ENCODE peak calls at places on chromosomes 16 and 17, in five cellular contexts. One of them, this sample, is unnamed.

GRCh38 chr16:12235110-12235509 is 258.6 kb downstream of the SNX29 start:
- DNase-seq in choroid plexus epithelial cell: no peak
- DNase-seq in HFFc6: no peak
- DNase-seq in GM12864: no peak
- DNase-seq in AG10803: no peak
- DNase-seq in this sample: peak

GRCh38 chr17:62740066-62740465 is 68.0 kb downstream of the MARCHF10 start:
- DNase-seq in AG10803: peak
- DNase-seq in HFFc6: peak
- DNase-seq in choroid plexus epithelial cell: peak
- DNase-seq in GM12864: no peak
- DNase-seq in this sample: no peak

GRCh38 chr16:4272114-4272954 is 489 bp downstream of the TFAP4 start:
- DNase-seq in AG10803: peak
- DNase-seq in HFFc6: no peak
- DNase-seq in GM12864: no peak
- DNase-seq in choroid plexus epithelial cell: peak
- DNase-seq in this sample: peak

GRCh38 chr16:24834459-24835335 is 11.1 kb upstream of the SLC5A11 start:
- DNase-seq in AG10803: peak
- DNase-seq in GM12864: no peak
- DNase-seq in choroid plexus epithelial cell: peak
- DNase-seq in HFFc6: peak
- DNase-seq in this sample: no peak

GRCh38 chr17:83200231-83200699 is 120.9 kb downstream of the METRNL start:
- DNase-seq in GM12864: no peak
- DNase-seq in HFFc6: no peak
- DNase-seq in AG10803: peak
- DNase-seq in choroid plexus epithelial cell: no peak
- DNase-seq in this sample: peak

GRCh38 chr17:15431201-15431600 is 36.2 kb downstream of the CDRT4 start:
- DNase-seq in AG10803: peak
- DNase-seq in choroid plexus epithelial cell: no peak
- DNase-seq in GM12864: no peak
- DNase-seq in HFFc6: peak
- DNase-seq in this sample: no peak

GRCh38 chr17:17539591-17539990 is 43.4 kb upstream of the RASD1 start:
- DNase-seq in GM12864: no peak
- DNase-seq in HFFc6: no peak
- DNase-seq in AG10803: no peak
- DNase-seq in choroid plexus epithelial cell: no peak
- DNase-seq in this sample: no peak

GRCh38 chr16:16101585-16101984 is 121.7 kb downstream of the ABCC6 start:
- DNase-seq in AG10803: no peak
- DNase-seq in choroid plexus epithelial cell: no peak
- DNase-seq in HFFc6: no peak
- DNase-seq in GM12864: no peak
- DNase-seq in this sample: no peak

GRCh38 chr17:1625053-1625452 is 3.6 kb downstream of the SLC43A2 start:
- DNase-seq in GM12864: no peak
- DNase-seq in HFFc6: no peak
- DNase-seq in choroid plexus epithelial cell: no peak
- DNase-seq in AG10803: no peak
- DNase-seq in this sample: no peak

GRCh38 chr16:19994771-19995170 is 78.9 kb downstream of the GPR139 start:
- DNase-seq in GM12864: no peak
- DNase-seq in choroid plexus epithelial cell: no peak
- DNase-seq in HFFc6: no peak
- DNase-seq in AG10803: no peak
- DNase-seq in this sample: no peak

GRCh38 chr17:13346592-13346991 is 255.1 kb downstream of the HS3ST3A1 start:
- DNase-seq in GM12864: no peak
- DNase-seq in AG10803: no peak
- DNase-seq in choroid plexus epithelial cell: no peak
- DNase-seq in HFFc6: peak
- DNase-seq in this sample: no peak

GRCh38 chr17:28727727-28728363 is 743 bp upstream of the NEK8 start:
- DNase-seq in choroid plexus epithelial cell: peak
- DNase-seq in AG10803: no peak
- DNase-seq in HFFc6: peak
- DNase-seq in GM12864: peak
- DNase-seq in this sample: peak

GRCh38 chr17:78812849-78813248 is 27.8 kb downstream of the USP36 start:
- DNase-seq in HFFc6: no peak
- DNase-seq in choroid plexus epithelial cell: no peak
- DNase-seq in AG10803: peak
- DNase-seq in GM12864: no peak
- DNase-seq in this sample: no peak

GRCh38 chr17:79057727-79058400 is 16.8 kb upstream of the ENGASE start:
- DNase-seq in AG10803: no peak
- DNase-seq in GM12864: no peak
- DNase-seq in HFFc6: no peak
- DNase-seq in choroid plexus epithelial cell: no peak
- DNase-seq in this sample: no peak

GRCh38 chr17:68908045-68908444 is 47.1 kb downstream of the ABCA8 start:
- DNase-seq in AG10803: no peak
- DNase-seq in choroid plexus epithelial cell: no peak
- DNase-seq in GM12864: no peak
- DNase-seq in HFFc6: no peak
- DNase-seq in this sample: no peak

GRCh38 chr17:81039854-81040758 is 5.2 kb downstream of the BAIAP2 start:
- DNase-seq in HFFc6: peak
- DNase-seq in choroid plexus epithelial cell: peak
- DNase-seq in GM12864: no peak
- DNase-seq in AG10803: peak
- DNase-seq in this sample: no peak

GRCh38 chr17:45410144-45411091 is 22.3 kb downstream of the ARHGAP27 start:
- DNase-seq in HFFc6: no peak
- DNase-seq in choroid plexus epithelial cell: no peak
- DNase-seq in GM12864: no peak
- DNase-seq in AG10803: no peak
- DNase-seq in this sample: no peak

GRCh38 chr16:66984902-66985311 is 3.5 kb upstream of the CES4A start:
- DNase-seq in GM12864: no peak
- DNase-seq in HFFc6: no peak
- DNase-seq in choroid plexus epithelial cell: no peak
- DNase-seq in AG10803: no peak
- DNase-seq in this sample: no peak

GRCh38 chr17:37358830-37359681 is 16.7 kb upstream of the C17orf78 start:
- DNase-seq in AG10803: peak
- DNase-seq in GM12864: peak
- DNase-seq in HFFc6: peak
- DNase-seq in choroid plexus epithelial cell: peak
- DNase-seq in this sample: peak

GRCh38 chr16:24775455-24775854 is 46.0 kb downstream of the TNRC6A start:
- DNase-seq in choroid plexus epithelial cell: peak
- DNase-seq in GM12864: no peak
- DNase-seq in AG10803: peak
- DNase-seq in HFFc6: no peak
- DNase-seq in this sample: no peak

GRCh38 chr17:45104497-45104896 is 27.8 kb downstream of the PLCD3 start:
- DNase-seq in AG10803: no peak
- DNase-seq in GM12864: no peak
- DNase-seq in choroid plexus epithelial cell: no peak
- DNase-seq in HFFc6: no peak
- DNase-seq in this sample: no peak

GRCh38 chr16:84055366-84055765 is 12.8 kb upstream of the SLC38A8 start:
- DNase-seq in GM12864: no peak
- DNase-seq in choroid plexus epithelial cell: no peak
- DNase-seq in AG10803: no peak
- DNase-seq in HFFc6: no peak
- DNase-seq in this sample: no peak

GRCh38 chr17:29155235-29155965 is 24.8 kb downstream of the MYO18A start:
- DNase-seq in HFFc6: peak
- DNase-seq in GM12864: no peak
- DNase-seq in choroid plexus epithelial cell: peak
- DNase-seq in AG10803: peak
- DNase-seq in this sample: no peak

GRCh38 chr16:12898556-12898955 is 2.8 kb upstream of the SHISA9 start:
- DNase-seq in choroid plexus epithelial cell: no peak
- DNase-seq in GM12864: no peak
- DNase-seq in HFFc6: no peak
- DNase-seq in AG10803: no peak
- DNase-seq in this sample: no peak

GRCh38 chr17:77489239-77489897 is 348.6 kb downstream of the SEC14L1 start:
- DNase-seq in choroid plexus epithelial cell: no peak
- DNase-seq in HFFc6: no peak
- DNase-seq in AG10803: no peak
- DNase-seq in GM12864: no peak
- DNase-seq in this sample: peak

GRCh38 chr16:68764866-68765265 is 27.8 kb downstream of the CDH1 start:
- DNase-seq in HFFc6: no peak
- DNase-seq in choroid plexus epithelial cell: peak
- DNase-seq in AG10803: no peak
- DNase-seq in GM12864: no peak
- DNase-seq in this sample: no peak

GRCh38 chr16:28265822-28266221 is 26.5 kb upstream of the SBK1 start:
- DNase-seq in HFFc6: no peak
- DNase-seq in AG10803: no peak
- DNase-seq in GM12864: no peak
- DNase-seq in choroid plexus epithelial cell: no peak
- DNase-seq in this sample: no peak

GRCh38 chr17:62761884-62762283 is 46.2 kb downstream of the MARCHF10 start:
- DNase-seq in GM12864: no peak
- DNase-seq in AG10803: no peak
- DNase-seq in choroid plexus epithelial cell: no peak
- DNase-seq in HFFc6: no peak
- DNase-seq in this sample: peak

GRCh38 chr17:7636192-7636591 is 6.3 kb downstream of the SHBG start:
- DNase-seq in HFFc6: no peak
- DNase-seq in GM12864: no peak
- DNase-seq in AG10803: no peak
- DNase-seq in choroid plexus epithelial cell: no peak
- DNase-seq in this sample: no peak

GRCh38 chr17:67555855-67556254 is 161.9 kb upstream of the NOL11 start:
- DNase-seq in AG10803: no peak
- DNase-seq in choroid plexus epithelial cell: no peak
- DNase-seq in HFFc6: no peak
- DNase-seq in GM12864: no peak
- DNase-seq in this sample: no peak

GRCh38 chr17:47087093-47087492 is 102.0 kb downstream of the CDC27 start:
- DNase-seq in AG10803: no peak
- DNase-seq in choroid plexus epithelial cell: no peak
- DNase-seq in HFFc6: no peak
- DNase-seq in GM12864: no peak
- DNase-seq in this sample: no peak

GRCh38 chr17:38868095-38868967 is 1.5 kb upstream of the LASP1 start:
- DNase-seq in HFFc6: peak
- DNase-seq in GM12864: no peak
- DNase-seq in AG10803: peak
- DNase-seq in choroid plexus epithelial cell: peak
- DNase-seq in this sample: no peak

GRCh38 chr16:51636913-51637743 is 486.1 kb upstream of the SALL1 start:
- DNase-seq in GM12864: no peak
- DNase-seq in choroid plexus epithelial cell: no peak
- DNase-seq in HFFc6: peak
- DNase-seq in AG10803: peak
- DNase-seq in this sample: no peak

GRCh38 chr17:80866050-80866793 is 125.4 kb upstream of the CHMP6 start:
- DNase-seq in GM12864: peak
- DNase-seq in choroid plexus epithelial cell: peak
- DNase-seq in HFFc6: peak
- DNase-seq in AG10803: peak
- DNase-seq in this sample: peak

GRCh38 chr16:30761427-30761927 is 385 bp downstream of the CFAP119 start:
- DNase-seq in choroid plexus epithelial cell: peak
- DNase-seq in GM12864: no peak
- DNase-seq in AG10803: no peak
- DNase-seq in HFFc6: peak
- DNase-seq in this sample: no peak

GRCh38 chr16:22973451-22973991 is 159.6 kb downstream of the HS3ST2 start:
- DNase-seq in choroid plexus epithelial cell: no peak
- DNase-seq in HFFc6: no peak
- DNase-seq in GM12864: no peak
- DNase-seq in AG10803: no peak
- DNase-seq in this sample: no peak

GRCh38 chr16:22971346-22971924 is 157.5 kb downstream of the HS3ST2 start:
- DNase-seq in GM12864: no peak
- DNase-seq in AG10803: no peak
- DNase-seq in choroid plexus epithelial cell: no peak
- DNase-seq in HFFc6: no peak
- DNase-seq in this sample: no peak

GRCh38 chr16:22979038-22979437 is 165.1 kb downstream of the HS3ST2 start:
- DNase-seq in AG10803: no peak
- DNase-seq in choroid plexus epithelial cell: no peak
- DNase-seq in GM12864: no peak
- DNase-seq in HFFc6: no peak
- DNase-seq in this sample: no peak

GRCh38 chr16:22977294-22977697 is 163.3 kb downstream of the HS3ST2 start:
- DNase-seq in choroid plexus epithelial cell: no peak
- DNase-seq in HFFc6: peak
- DNase-seq in AG10803: peak
- DNase-seq in GM12864: no peak
- DNase-seq in this sample: no peak
- TF ChIP-seq CTCF in choroid plexus epithelial cell: no peak
- TF ChIP-seq CTCF in HFFc6: peak
- TF ChIP-seq CTCF in AG10803: peak
- TF ChIP-seq CTCF in GM12864: peak
- TF ChIP-seq CTCF in this sample: peak

GRCh38 chr16:73713301-73713700 is 583.3 kb upstream of the PSMD7 start:
- DNase-seq in HFFc6: no peak
- DNase-seq in AG10803: no peak
- DNase-seq in GM12864: no peak
- DNase-seq in choroid plexus epithelial cell: no peak
- DNase-seq in this sample: no peak

GRCh38 chr16:73714976-73715375 is 581.6 kb upstream of the PSMD7 start:
- DNase-seq in HFFc6: no peak
- DNase-seq in GM12864: peak
- DNase-seq in choroid plexus epithelial cell: no peak
- DNase-seq in AG10803: no peak
- DNase-seq in this sample: no peak

GRCh38 chr16:73710526-73710925 is 586.1 kb upstream of the PSMD7 start:
- DNase-seq in AG10803: no peak
- DNase-seq in HFFc6: no peak
- DNase-seq in choroid plexus epithelial cell: no peak
- DNase-seq in GM12864: no peak
- DNase-seq in this sample: peak

GRCh38 chr16:73711441-73712080 is 585.1 kb upstream of the PSMD7 start:
- DNase-seq in HFFc6: no peak
- DNase-seq in GM12864: no peak
- DNase-seq in choroid plexus epithelial cell: no peak
- DNase-seq in AG10803: no peak
- DNase-seq in this sample: no peak

GRCh38 chr16:73713817-73714495 is 582.7 kb upstream of the PSMD7 start:
- DNase-seq in choroid plexus epithelial cell: peak
- DNase-seq in HFFc6: peak
- DNase-seq in AG10803: peak
- DNase-seq in GM12864: no peak
- DNase-seq in this sample: peak
- TF ChIP-seq CTCF in choroid plexus epithelial cell: peak
- TF ChIP-seq CTCF in HFFc6: peak
- TF ChIP-seq CTCF in AG10803: peak
- TF ChIP-seq CTCF in GM12864: peak
- TF ChIP-seq CTCF in this sample: peak

GRCh38 chr17:54892360-54892759 is 8.3 kb upstream of the TOM1L1 start:
- DNase-seq in choroid plexus epithelial cell: no peak
- DNase-seq in AG10803: no peak
- DNase-seq in HFFc6: no peak
- DNase-seq in GM12864: no peak
- DNase-seq in this sample: no peak
- TF ChIP-seq CTCF in choroid plexus epithelial cell: no peak
- TF ChIP-seq CTCF in AG10803: no peak
- TF ChIP-seq CTCF in HFFc6: no peak
- TF ChIP-seq CTCF in GM12864: no peak
- TF ChIP-seq CTCF in this sample: no peak

GRCh38 chr16:10983175-10983558 is 38.8 kb downstream of the CLEC16A start:
- DNase-seq in choroid plexus epithelial cell: no peak
- DNase-seq in GM12864: no peak
- DNase-seq in HFFc6: no peak
- DNase-seq in AG10803: no peak
- DNase-seq in this sample: no peak
- TF ChIP-seq CTCF in choroid plexus epithelial cell: no peak
- TF ChIP-seq CTCF in GM12864: peak
- TF ChIP-seq CTCF in HFFc6: no peak
- TF ChIP-seq CTCF in AG10803: no peak
- TF ChIP-seq CTCF in this sample: no peak

This sample was measured in glutamatergic neuron.